ENCODE peak calls at places on chromosomes 12 and 14, in eight cellular contexts. V is cardiac septum; K is dermis blood vessel endothelial cell; Y is CD14-positive monocyte; W is cardiac muscle cell; Q is HFF-Myc; Z is AG09319; M is CD4-positive, alpha-beta memory T cell. R is an unnamed sample.

GRCh38 chr12:124004233-124004875 is 31.3 kb downstream of the ZNF664 start:
- DNase-seq in V (no peak), K (no peak), W (no peak), Q (no peak), Z (no peak), M (no peak), Y (no peak), R (no peak)

GRCh38 chr14:94180655-94181271 is 6.6 kb downstream of the PPP4R4 start:
- DNase-seq in K (peak), Y (no peak), Z (no peak), Q (peak), V (no peak), M (peak), W (peak), R (no peak)

GRCh38 chr12:122064780-122065588 is 13.6 kb upstream of the MLXIP start:
- DNase-seq in V (no peak), W (peak), Y (no peak), M (no peak), Z (no peak), K (peak), Q (peak), R (no peak)

GRCh38 chr14:37318938-37319337 is 121.2 kb downstream of the MIPOL1 start:
- DNase-seq in V (no peak), Y (no peak), Q (no peak), Z (no peak), M (no peak), W (no peak), K (no peak), R (no peak)

GRCh38 chr12:123150273-123150803 is 552 bp downstream of the PITPNM2 start:
- DNase-seq in M (no peak), Z (no peak), W (no peak), V (no peak), Y (no peak), Q (no peak), K (peak), R (no peak)

GRCh38 chr14:100416921-100417451 is 93.8 kb downstream of the SLC25A47 start:
- DNase-seq in W (no peak), M (no peak), Y (no peak), V (no peak), Z (no peak), K (no peak), Q (no peak), R (no peak)

GRCh38 chr12:1184402-1184801 is 193.4 kb downstream of the ERC1 start:
- DNase-seq in Q (no peak), M (no peak), Z (no peak), V (no peak), W (no peak), K (peak), Y (no peak), R (no peak)

GRCh38 chr12:108596854-108597558 is 878 bp downstream of the TMEM119 start:
- DNase-seq in W (no peak), V (no peak), Z (no peak), K (no peak), M (no peak), Q (no peak), Y (no peak), R (no peak)

GRCh38 chr14:73262427-73263183 is 25.3 kb downstream of the PAPLN start:
- DNase-seq in M (no peak), Z (no peak), Q (no peak), Y (peak), W (no peak), V (peak), K (no peak), R (no peak)

GRCh38 chr14:106877527-106877926 is 1351.1 kb downstream of the TMEM121 start:
- DNase-seq in K (no peak), V (no peak), Z (no peak), Q (no peak), Y (no peak), W (no peak), M (no peak), R (no peak)

GRCh38 chr12:3797649-3798048 is 44.7 kb upstream of the CRACR2A start:
- DNase-seq in W (peak), Q (no peak), M (no peak), K (no peak), V (no peak), Y (no peak), Z (no peak), R (no peak)

GRCh38 chr12:93536766-93537515 is 35.5 kb upstream of the SOCS2 start:
- DNase-seq in V (no peak), Q (no peak), Y (no peak), Z (no peak), W (no peak), M (no peak), K (no peak), R (no peak)

GRCh38 chr14:92694807-92695206 is 53.6 kb downstream of the LGMN start:
- DNase-seq in K (no peak), Z (no peak), M (no peak), Q (no peak), Y (no peak), V (no peak), W (no peak), R (no peak)

GRCh38 chr14:36935976-36936678 is 236.3 kb downstream of the SLC25A21 start:
- DNase-seq in K (no peak), V (no peak), Z (peak), Y (no peak), W (no peak), Q (no peak), M (no peak), R (no peak)

GRCh38 chr12:53743277-53744129 is 8.3 kb downstream of the CISTR start:
- DNase-seq in Z (no peak), K (peak), Q (no peak), V (no peak), Y (peak), W (peak), M (peak), R (no peak)

GRCh38 chr12:116026346-116026745 is 251.1 kb downstream of the MED13L start:
- DNase-seq in Y (no peak), Q (no peak), Z (no peak), W (no peak), M (no peak), K (no peak), V (no peak), R (no peak)